ENCODE peak calls at places on chromosomes 11 and 22, in nine cellular contexts. E, K, G, O, T, Z, B, X and Y are unnamed samples.

GRCh38 chr11:33040862-33041453 is 1.6 kb downstream of the TCP11L1 start:
- DNase-seq in E (no peak), K (peak; percentile 23), G (no peak), O (no peak), T (no peak), Z (no peak), B (no peak), X (no peak), Y (no peak)

GRCh38 chr22:29769723-29770321 is 2.7 kb downstream of the UQCR10 start:
- DNase-seq in E (no peak), K (no peak), G (no peak), O (no peak), T (no peak), Z (no peak), B (no peak), X (no peak), Y (no peak)

GRCh38 chr11:1920909-1921575 is 1.5 kb downstream of the TNNT3 start:
- DNase-seq in E (no peak), K (no peak), G (no peak), O (no peak), T (no peak), Z (no peak), B (no peak), X (no peak), Y (no peak)

GRCh38 chr11:70528794-70529580 is 130.7 kb downstream of the CTTN start:
- DNase-seq in E (no peak), K (no peak), G (no peak), O (no peak), T (no peak), Z (no peak), B (no peak), X (no peak), Y (no peak)

GRCh38 chr22:44263547-44263946 is 49.2 kb downstream of the SHISAL1 start:
- DNase-seq in E (no peak), K (no peak), G (no peak), O (no peak), T (no peak), Z (no peak), B (no peak), X (no peak), Y (no peak)

GRCh38 chr11:87081358-87081757 is 43.6 kb downstream of the TMEM135 start:
- DNase-seq in E (no peak), K (no peak), G (no peak), O (no peak), T (no peak), Z (no peak), B (no peak), X (no peak), Y (no peak)

GRCh38 chr11:67436459-67437081 is 912 bp downstream of the PTPRCAP start:
- DNase-seq in E (peak; percentile 11), K (peak; percentile 91), G (no peak), O (peak; percentile 87), T (no peak), Z (no peak), B (no peak), X (peak; percentile 78), Y (no peak)

GRCh38 chr11:43508511-43508918 is 149.8 kb downstream of the TTC17 start:
- DNase-seq in E (peak; percentile 40), K (no peak), G (peak; percentile 58), O (no peak), T (peak; percentile 4), Z (peak; percentile 60), B (no peak), X (peak; percentile 16), Y (peak; percentile 46)

GRCh38 chr11:22539851-22540376 is 85.7 kb downstream of the FANCF start:
- DNase-seq in E (peak; percentile 22), K (peak; percentile 1), G (no peak), O (no peak), T (peak; percentile 18), Z (peak; percentile 17), B (peak; percentile 15), X (no peak), Y (no peak)

GRCh38 chr11:126537492-126537891 is 182.0 kb downstream of the ST3GAL4 start:
- DNase-seq in E (no peak), K (no peak), G (no peak), O (no peak), T (no peak), Z (no peak), B (no peak), X (no peak), Y (no peak)

GRCh38 chr11:67496113-67496512 is 9.1 kb downstream of the PITPNM1 start:
- DNase-seq in E (no peak), K (no peak), G (no peak), O (no peak), T (no peak), Z (no peak), B (no peak), X (no peak), Y (no peak)

GRCh38 chr11:40133526-40133925 is 1325.9 kb downstream of the LRRC4C start:
- DNase-seq in E (no peak), K (no peak), G (no peak), O (no peak), T (no peak), Z (no peak), B (no peak), X (no peak), Y (no peak)
- H3K4me3 ChIP-seq in E (no peak overlapping the region), K (no peak overlapping the region), G (no peak overlapping the region), O (no peak overlapping the region), T (no peak overlapping the region), Z (no peak overlapping the region), B (no peak overlapping the region), X (no peak overlapping the region), Y (no peak overlapping the region)

GRCh38 chr11:119093666-119093950 is 8.0 kb downstream of the DPAGT1 start:
- DNase-seq in E (no peak), K (no peak), G (no peak), O (no peak), T (no peak), Z (no peak), B (no peak), X (no peak), Y (no peak)

GRCh38 chr11:119091966-119092879 is 7.5 kb downstream of the HMBS start:
- DNase-seq in E (no peak), K (peak; percentile 51), G (no peak), O (no peak), T (no peak), Z (no peak), B (no peak), X (no peak), Y (no peak)

GRCh38 chr11:119092880-119093665 is 8.4 kb downstream of the HMBS start:
- DNase-seq in E (peak; percentile 56), K (no peak), G (no peak), O (no peak), T (peak; percentile 81), Z (peak; percentile 41), B (no peak), X (no peak), Y (no peak)

GRCh38 chr11:119089319-119089718 is 4.6 kb downstream of the HMBS start:
- DNase-seq in E (no peak), K (no peak), G (no peak), O (no peak), T (no peak), Z (no peak), B (no peak), X (no peak), Y (no peak)

GRCh38 chr11:119091083-119091650 is 6.5 kb downstream of the HMBS start:
- DNase-seq in E (no peak), K (no peak), G (no peak), O (no peak), T (no peak), Z (peak; percentile 32), B (no peak), X (no peak), Y (no peak)
- TF ChIP-seq CTCF in E (no peak), K (no peak), G (no peak), O (no peak), T (no peak), Z (no peak), B (no peak), X (no peak), Y (no peak)

DNA sequence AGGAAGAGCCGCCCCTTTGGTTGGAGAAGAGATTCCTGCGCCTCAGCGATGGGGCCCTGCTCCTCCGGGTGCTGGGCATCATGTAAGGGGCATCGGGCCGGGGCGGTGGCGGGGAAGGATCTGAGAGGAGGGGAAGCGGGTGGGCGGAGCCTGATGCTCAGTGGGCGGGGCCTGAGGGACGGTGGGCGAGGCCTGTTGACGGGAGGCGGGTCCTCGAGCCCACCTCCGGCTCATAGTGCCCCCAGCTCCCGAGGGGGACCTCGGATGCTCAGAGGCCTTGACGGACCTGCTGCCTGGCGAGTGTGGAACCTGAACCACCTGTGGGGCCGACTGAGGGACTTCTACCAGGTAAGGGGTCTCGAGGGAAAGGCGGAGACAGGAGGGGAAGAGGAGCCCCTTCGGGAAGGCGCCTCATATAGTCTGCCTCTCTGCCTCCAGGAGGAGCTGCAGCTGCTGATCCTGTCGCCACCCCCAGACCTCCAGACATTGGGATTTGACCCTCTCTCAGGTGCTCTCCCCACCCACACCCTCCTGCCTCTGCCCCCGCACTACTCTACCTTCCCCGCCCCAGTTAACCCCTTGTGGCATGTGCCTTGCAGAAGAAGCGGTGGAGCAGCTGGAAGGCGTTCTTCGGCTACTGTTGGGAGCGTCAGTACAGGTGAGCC is 799 bp downstream of the CCDC88B start:
- DNase-seq in E (no peak), K (peak; percentile 78), G (no peak), O (peak; percentile 90), T (no peak), Z (no peak), B (peak; percentile 27), X (peak; percentile 87), Y (no peak)
- H3K4me3 ChIP-seq in E (no peak overlapping the region), K (peak overlapping the region; percentile 74), G (no peak overlapping the region), O (peak overlapping the region; percentile 43), T (no peak overlapping the region), Z (no peak overlapping the region), B (no peak overlapping the region), X (peak overlapping the region; percentile 36), Y (no peak overlapping the region)

GRCh38 chr22:20177217-20177911 is 26.5 kb upstream of the CCDC188 start:
- DNase-seq in E (no peak), K (no peak), G (no peak), O (no peak), T (no peak), Z (no peak), B (no peak), X (no peak), Y (no peak)

GRCh38 chr22:20173720-20174119 is 22.9 kb upstream of the CCDC188 start:
- DNase-seq in E (no peak), K (no peak), G (no peak), O (no peak), T (no peak), Z (no peak), B (no peak), X (no peak), Y (no peak)

GRCh38 chr22:20174785-20175596 is 24.1 kb upstream of the CCDC188 start:
- DNase-seq in E (no peak), K (no peak), G (no peak), O (no peak), T (no peak), Z (peak; percentile 6), B (no peak), X (no peak), Y (no peak)

GRCh38 chr22:20176421-20177060 is 25.7 kb upstream of the CCDC188 start:
- DNase-seq in E (no peak), K (no peak), G (no peak), O (no peak), T (no peak), Z (no peak), B (no peak), X (no peak), Y (no peak)

DNA sequence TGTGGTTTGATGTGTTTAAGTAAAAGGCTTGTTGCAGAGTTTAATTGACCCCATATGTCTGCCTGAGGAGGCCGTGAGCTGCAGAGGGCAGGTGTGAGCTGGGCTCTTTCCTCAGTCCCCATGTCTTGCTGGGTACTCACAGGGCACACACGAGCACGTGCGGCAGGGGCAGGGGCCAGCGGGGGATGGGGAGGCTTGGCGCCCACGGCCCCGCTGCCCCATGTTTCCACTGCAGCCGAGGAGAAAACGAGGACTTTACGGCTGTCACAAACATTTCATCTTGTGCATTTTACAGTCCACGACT is 24.7 kb upstream of the CCDC188 start:
- DNase-seq in E (no peak), K (no peak), G (peak; percentile 18), O (no peak), T (no peak), Z (no peak), B (no peak), X (no peak), Y (peak; percentile 7)
- TF ChIP-seq CTCF in E (peak; percentile 13), K (no peak), G (peak; percentile 28), O (no peak), T (peak; percentile 6), Z (no peak), B (no peak), X (no peak), Y (peak; percentile 11)